ENCODE peak calls at places on chromosome 9, in four cellular contexts. B is fibroblast of lung, J is ovary, D is fibroblast of mammary gland. H is an unnamed sample.

GRCh38 chr9:110942522-110942921 is 95.7 kb downstream of the LPAR1 start:
- DNase-seq in D (no peak), J (no peak), B (no peak), H (peak)

GRCh38 chr9:7844283-7844682 is 44.7 kb upstream of the DMAC1 start:
- DNase-seq in D (peak), J (no peak), B (peak), H (peak)

GRCh38 chr9:9437641-9438040 is 1175.2 kb downstream of the PTPRD start:
- DNase-seq in D (no peak), B (no peak), J (no peak), H (no peak)

GRCh38 chr9:116234091-116234490 is 80.5 kb downstream of the PAPPA start:
- DNase-seq in B (peak), D (peak), J (no peak), H (peak)

GRCh38 chr9:84141762-84142370 is 161.3 kb downstream of the RMI1 start:
- DNase-seq in J (no peak), B (no peak), D (no peak), H (no peak)

GRCh38 chr9:125461501-125462190 is 200.0 kb downstream of the GAPVD1 start:
- DNase-seq in J (no peak), D (no peak), B (no peak), H (no peak)

GRCh38 chr9:93633492-93634221 is 57.3 kb downstream of the PHF2 start:
- DNase-seq in B (no peak), D (no peak), J (peak), H (no peak)

GRCh38 chr9:37034320-37034937 is 361 bp upstream of the PAX5 start:
- DNase-seq in J (no peak), B (no peak), D (no peak), H (no peak)

GRCh38 chr9:20197976-20198685 is 409.3 kb upstream of the SLC24A2 start:
- DNase-seq in D (peak), B (peak), J (no peak), H (peak)

GRCh38 chr9:122039213-122039612 is 53.9 kb downstream of the TTLL11 start:
- DNase-seq in B (no peak), D (no peak), J (no peak), H (no peak)

GRCh38 chr9:129697956-129698757 is 32.7 kb downstream of the PRRX2 start:
- DNase-seq in B (no peak), J (peak), D (peak), H (no peak)

GRCh38 chr9:23044549-23044948 is 597.9 kb downstream of the DMRTA1 start:
- DNase-seq in J (no peak), D (no peak), B (no peak), H (peak)

GRCh38 chr9:88272986-88273385 is 115.3 kb upstream of the SPIN1 start:
- DNase-seq in J (no peak), B (no peak), D (no peak), H (no peak)

GRCh38 chr9:114153761-114154596 is 1.4 kb upstream of the COL27A1 start:
- DNase-seq in J (no peak), D (no peak), B (no peak), H (no peak)

GRCh38 chr9:78557540-78557939 is 260.6 kb downstream of the PSAT1 start:
- DNase-seq in B (no peak), D (no peak), J (no peak), H (no peak)

GRCh38 chr9:88310310-88310980 is 77.8 kb upstream of the SPIN1 start:
- DNase-seq in D (no peak), J (no peak), B (peak), H (peak)

GRCh38 chr9:85949591-85950335 is 8.8 kb downstream of the NAA35 start:
- DNase-seq in D (peak), B (peak), J (no peak), H (peak)

GRCh38 chr9:24509850-24510249 is 35.8 kb downstream of the IZUMO3 start:
- DNase-seq in D (no peak), B (no peak), J (no peak), H (no peak)

GRCh38 chr9:94967481-94967880 is 241.0 kb downstream of the AOPEP start:
- DNase-seq in B (no peak), J (no peak), D (no peak), H (no peak)

GRCh38 chr9:5326893-5327548 is 12.7 kb downstream of the RLN1 start:
- DNase-seq in D (no peak), J (no peak), B (peak), H (no peak)

GRCh38 chr9:127720031-127720864 is 4.4 kb downstream of the TTC16 start:
- DNase-seq in B (no peak), J (no peak), D (no peak), H (no peak)

GRCh38 chr9:118829334-118829733 is 539.9 kb downstream of the BRINP1 start:
- DNase-seq in D (peak), B (no peak), J (no peak), H (no peak)

GRCh38 chr9:2262809-2263510 is 247.8 kb downstream of the SMARCA2 start:
- DNase-seq in J (no peak), B (no peak), D (no peak), H (no peak)

GRCh38 chr9:76987594-76988200 is 31.8 kb upstream of the FOXB2 start:
- DNase-seq in D (peak), J (no peak), B (peak), H (peak)

GRCh38 chr9:130638278-130639118 is 25.9 kb upstream of the PRDM12 start:
- DNase-seq in D (no peak), J (no peak), B (no peak), H (no peak)

GRCh38 chr9:16184964-16185646 is 632.3 kb downstream of the CCDC171 start:
- DNase-seq in D (peak), J (no peak), B (no peak), H (peak)

GRCh38 chr9:99359336-99359735 is 137.3 kb downstream of the SEC61B start:
- DNase-seq in B (no peak), J (no peak), D (no peak), H (no peak)

GRCh38 chr9:69937830-69938535 is 105.7 kb upstream of the MAMDC2 start:
- DNase-seq in B (no peak), J (no peak), D (no peak), H (no peak)

GRCh38 chr9:82223442-82223841 is 234.9 kb downstream of the SPATA31D1 start:
- DNase-seq in B (peak), D (no peak), J (no peak), H (peak)

GRCh38 chr9:135748676-135749075 is 46.7 kb downstream of the KCNT1 start:
- DNase-seq in B (no peak), D (no peak), J (no peak), H (no peak)

GRCh38 chr9:136784249-136784996 is 6.7 kb upstream of the TMEM141 start:
- DNase-seq in J (no peak), B (no peak), D (peak), H (peak)
- TF ChIP-seq CTCF in J (peak), B (no peak), D (peak), H (peak)

GRCh38 chr9:104279535-104280215 is 185.6 kb downstream of the SMC2 start:
- DNase-seq in B (peak), D (peak), J (no peak), H (peak)

GRCh38 chr9:104280711-104281110 is 186.6 kb downstream of the SMC2 start:
- DNase-seq in B (no peak), J (no peak), D (no peak), H (no peak)

GRCh38 chr9:104280216-104280585 is 186.1 kb downstream of the SMC2 start:
- DNase-seq in J (no peak), D (no peak), B (no peak), H (no peak)

GRCh38 chr9:104278929-104279500 is 184.9 kb downstream of the SMC2 start:
- DNase-seq in B (no peak), J (no peak), D (no peak), H (no peak)

DNA sequence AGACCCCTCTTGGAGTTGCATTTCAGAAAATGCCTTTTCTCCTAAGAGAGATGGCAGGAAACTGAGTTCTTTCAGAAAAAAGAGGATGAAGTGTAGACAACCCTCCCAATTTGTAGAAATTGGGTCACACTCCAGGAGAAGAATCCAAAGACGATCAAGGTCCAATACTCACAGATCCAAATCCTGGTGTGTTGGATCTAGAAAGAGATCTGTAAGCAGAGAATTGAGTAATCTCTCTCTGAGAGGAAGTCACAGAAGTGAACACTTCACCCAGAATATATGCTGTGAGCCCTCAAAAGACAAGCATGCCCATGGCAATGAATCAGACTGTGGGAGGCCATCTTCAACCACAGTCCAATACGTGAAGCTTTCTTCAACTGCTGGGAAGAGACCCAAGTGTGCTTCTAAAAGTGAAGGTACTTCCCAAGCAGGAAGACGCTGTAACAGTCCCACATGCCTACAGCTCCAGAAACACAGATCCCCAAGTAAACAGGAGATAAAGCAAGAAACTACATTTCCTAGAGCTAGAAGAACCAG is 182.7 kb downstream of the SMC2 start:
- DNase-seq in B (no peak), D (peak), J (no peak), H (peak)
- H3K4me3 ChIP-seq in B (no peak), D (no peak), J (no peak), H (no peak)

GRCh38 chr9:109399258-109399767 is 78.5 kb upstream of the EPB41L4B start:
- DNase-seq in B (no peak), J (no peak), D (no peak), H (no peak)

GRCh38 chr9:109403116-109403515 is 82.3 kb upstream of the EPB41L4B start:
- DNase-seq in J (no peak), B (no peak), D (no peak), H (peak)

GRCh38 chr9:109401990-109402318 is 81.1 kb upstream of the EPB41L4B start:
- DNase-seq in B (no peak), J (no peak), D (no peak), H (no peak)

GRCh38 chr9:109403766-109404320 is 83.0 kb upstream of the EPB41L4B start:
- DNase-seq in J (no peak), D (peak), B (no peak), H (no peak)

DNA sequence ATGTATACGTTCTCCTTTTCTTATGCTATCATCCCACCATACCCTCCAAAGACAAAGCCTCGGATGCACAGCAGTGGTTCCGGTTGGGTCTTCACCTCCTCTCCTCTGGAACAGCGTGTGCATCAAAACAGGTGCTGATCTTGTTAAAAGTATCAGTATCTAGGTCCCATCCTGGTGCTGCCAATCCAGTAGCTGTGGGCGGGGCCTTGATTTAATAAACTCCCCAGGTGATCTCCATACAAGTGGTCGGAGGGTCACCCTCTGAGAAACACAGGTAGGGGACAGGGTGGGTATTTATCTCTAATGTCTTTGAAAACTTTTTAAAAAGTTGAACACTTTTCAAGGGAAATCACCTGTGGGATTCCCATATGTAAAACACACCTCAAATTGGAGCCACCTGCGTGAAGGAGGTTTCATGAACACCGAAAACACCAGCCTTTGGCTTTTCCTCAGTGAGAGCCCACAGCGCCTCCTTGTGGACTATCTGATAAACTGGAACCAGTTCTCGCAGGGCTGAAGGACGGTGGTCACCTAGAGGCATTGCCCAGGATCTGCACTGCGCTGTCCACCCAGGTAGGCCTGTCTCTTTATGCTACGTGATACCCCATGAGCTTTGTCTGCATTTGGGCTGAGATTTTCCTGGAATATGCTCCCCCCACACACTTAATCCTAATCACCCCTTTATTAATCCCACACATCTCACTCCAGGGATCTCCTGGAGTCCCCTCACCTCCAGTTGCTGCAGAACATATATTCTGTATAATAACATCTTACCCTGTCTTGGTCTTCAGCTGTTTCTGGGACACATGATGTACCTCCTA is 80.5 kb upstream of the EPB41L4B start:
- DNase-seq in B (peak), J (peak), D (peak), H (peak)
- TF ChIP-seq CTCF in B (peak), J (no peak), D (peak), H (peak)

DNA sequence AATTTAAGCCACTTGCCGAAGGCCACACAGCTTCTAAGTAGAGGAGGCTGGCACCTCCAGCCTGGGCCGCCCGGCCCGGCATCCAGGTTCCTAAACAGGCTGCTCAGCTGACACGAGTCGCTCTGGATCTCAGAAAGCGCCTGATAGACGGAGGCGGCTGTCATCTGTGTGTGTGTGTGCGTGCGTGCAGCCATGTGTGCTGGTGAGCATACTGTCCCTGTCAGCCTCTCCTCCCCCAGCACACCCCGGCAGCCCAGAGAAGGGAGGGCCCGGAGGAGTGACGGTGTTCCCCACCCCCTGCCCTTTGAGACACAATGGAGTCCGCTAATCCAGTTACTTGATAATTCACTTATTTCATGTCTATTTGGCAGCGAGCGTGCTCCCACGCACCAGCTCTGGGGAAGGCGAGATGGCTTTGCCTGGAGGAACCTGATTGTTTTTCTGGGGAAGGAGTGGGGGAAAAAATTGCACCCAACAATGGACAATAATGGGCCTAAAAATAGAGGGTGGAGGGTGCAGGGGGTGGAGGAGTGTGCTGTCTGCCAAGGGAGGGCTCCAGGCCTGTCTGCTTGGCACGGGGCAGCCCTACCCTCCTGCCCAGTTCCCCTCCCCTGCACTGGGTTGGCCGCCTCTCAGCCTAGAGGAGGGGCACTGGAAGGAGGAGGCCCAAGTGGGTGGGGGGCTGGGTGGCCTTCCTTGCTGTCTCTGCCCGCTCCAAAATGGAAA is 20.1 kb downstream of the NTNG2 start:
- DNase-seq in D (no peak), J (no peak), B (no peak), H (no peak)
- H3K4me3 ChIP-seq in D (no peak), J (no peak), B (no peak), H (no peak)

DNA sequence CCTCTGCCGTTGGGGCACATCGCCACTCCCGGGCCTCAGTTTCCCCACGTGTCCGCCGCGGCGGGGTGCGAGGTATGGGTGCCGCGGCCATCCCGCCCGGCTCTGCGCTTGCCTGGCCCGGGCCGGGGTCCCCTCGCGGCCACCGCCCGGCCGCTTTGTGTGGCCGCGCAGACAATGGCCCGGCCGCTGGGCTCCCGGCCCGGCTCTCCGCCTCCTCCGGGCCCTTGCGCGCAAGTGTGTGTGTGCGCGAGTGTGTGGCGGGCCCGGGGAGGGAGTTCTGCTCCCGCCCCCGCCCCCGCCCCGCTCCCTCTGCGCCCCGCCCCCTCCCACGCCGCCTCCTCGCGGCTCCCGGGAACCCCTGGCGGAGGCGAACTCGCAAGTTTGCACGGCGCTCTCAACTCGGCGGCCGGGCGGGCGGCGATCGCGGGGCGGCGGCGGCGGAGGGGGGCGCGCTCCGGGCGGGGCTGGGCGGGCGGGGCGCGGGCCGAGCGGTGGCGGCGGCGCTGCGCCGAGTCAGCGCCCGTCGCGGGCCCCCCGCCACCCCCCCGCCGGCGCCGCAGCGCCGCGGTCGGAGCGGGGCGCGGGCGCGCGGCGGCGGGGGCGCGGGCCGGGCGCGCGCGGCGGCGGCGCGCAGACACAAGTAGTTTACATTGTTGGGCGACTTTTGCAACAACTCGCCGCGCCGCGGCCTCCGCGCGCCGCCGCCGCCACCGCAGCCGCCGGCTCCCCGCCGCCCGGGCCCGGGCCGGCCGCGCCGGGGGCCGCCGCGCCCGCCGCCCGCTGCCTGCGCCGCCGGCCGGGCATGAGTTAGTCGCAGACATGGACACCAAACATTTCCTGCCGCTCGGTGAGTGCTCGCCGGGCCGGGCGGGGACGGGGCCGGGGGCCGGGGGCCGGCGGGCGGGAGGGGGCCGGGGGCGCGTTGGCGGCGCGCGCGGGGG is at the start of gene RXRA:
- DNase-seq in D (peak), J (peak), B (peak), H (peak)
- TF ChIP-seq CTCF in D (no peak), J (no peak), B (no peak), H (no peak)

H was measured in cardiac fibroblast.